ENCODE peak calls at places on chromosome X, in five cellular contexts. N is activated B cell treated with CpG ODN at 0.5 μM for 24 hours, E is brain microvascular endothelial cell, P is GM06990, L is NCI-H1092 treated with DMSO at 0.1 percent for 48 hours. S is an unnamed sample.

GRCh38 chrX:39614680-39614998 is 483.1 kb downstream of the BCOR start:
- DNase-seq in E (no peak), P (no peak), N (no peak), L (no peak), S (no peak)

GRCh38 chrX:152656890-152657289 is 19.2 kb downstream of the GABRQ start:
- DNase-seq in L (no peak), E (no peak), N (no peak), P (no peak), S (no peak)

GRCh38 chrX:33808636-33809035 is 323.5 kb downstream of the FAM47A start:
- DNase-seq in N (no peak), E (no peak), P (no peak), L (no peak), S (no peak)

GRCh38 chrX:104621781-104622180 is 55.8 kb downstream of the IL1RAPL2 start:
- DNase-seq in L (no peak), E (no peak), N (no peak), P (no peak), S (no peak)

GRCh38 chrX:136879001-136879667 is 1.4 kb downstream of the RBMX start:
- DNase-seq in L (peak), P (no peak), E (no peak), N (no peak), S (no peak)

GRCh38 chrX:107629533-107629909 is 1.2 kb downstream of the PRPS1 start:
- DNase-seq in N (no peak), P (no peak), L (peak), E (peak), S (peak)

GRCh38 chrX:153725039-153725831 is 579 bp downstream of the ABCD1 start:
- DNase-seq in E (no peak), N (no peak), P (peak), L (no peak), S (no peak)

GRCh38 chrX:23616361-23616760 is 50.9 kb upstream of the PRDX4 start:
- DNase-seq in N (no peak), E (peak), L (peak), P (no peak), S (peak)

GRCh38 chrX:129790808-129791207 is 11.1 kb downstream of the SASH3 start:
- DNase-seq in N (no peak), E (no peak), P (no peak), L (no peak), S (no peak)

GRCh38 chrX:53330331-53330730 is 48.9 kb upstream of the IQSEC2 start:
- DNase-seq in E (no peak), L (no peak), N (no peak), P (no peak), S (no peak)

GRCh38 chrX:2502120-2502667 is 1.4 kb upstream of the DHRSX start:
- DNase-seq in P (no peak), E (no peak), L (no peak), N (no peak), S (no peak)